ENCODE peak calls at places on chromosomes 5 and 9, in ten cellular contexts. One of them, this sample, is unnamed.

GRCh38 chr5:112475747-112476435 is 56.8 kb upstream of the EPB41L4A start:
- DNase-seq in uterus: no peak
- DNase-seq in GM20000: no peak
- DNase-seq in LHCN-M2: peak; percentile 12
- DNase-seq in activated T-cell treated with anti-CD3 and anti-CD28 coated beads, Interleukin-2, amount 50 U/mL, for 24 hours: no peak
- DNase-seq in small intestine: no peak
- DNase-seq in T-helper 2 cell: no peak
- DNase-seq in H1: no peak
- DNase-seq in stimulated activated CD8-positive, alpha-beta memory T cell treated with anti-CD3 and anti-CD28 coated beads, Interleukin-4, amount 100 ng/mL, for 48 hours: no peak
- DNase-seq in GM12891: no peak
- DNase-seq in this sample: no peak

GRCh38 chr5:5419291-5420210 is 2.9 kb upstream of the ICE1 start:
- DNase-seq in stimulated activated CD8-positive, alpha-beta memory T cell treated with anti-CD3 and anti-CD28 coated beads, Interleukin-4, amount 100 ng/mL, for 48 hours: no peak
- DNase-seq in H1: no peak
- DNase-seq in GM12891: no peak
- DNase-seq in LHCN-M2: peak; percentile 79
- DNase-seq in activated T-cell treated with anti-CD3 and anti-CD28 coated beads, Interleukin-2, amount 50 U/mL, for 24 hours: no peak
- DNase-seq in small intestine: peak; percentile 56
- DNase-seq in T-helper 2 cell: no peak
- DNase-seq in GM20000: peak; percentile 40
- DNase-seq in uterus: no peak
- DNase-seq in this sample: no peak

GRCh38 chr5:160118349-160119141 is 705 bp downstream of the PWWP2A start:
- DNase-seq in uterus: peak; percentile 59
- DNase-seq in GM20000: peak; percentile 71
- DNase-seq in H1: peak; percentile 46
- DNase-seq in small intestine: peak; percentile 50
- DNase-seq in T-helper 2 cell: peak; percentile 52
- DNase-seq in LHCN-M2: no peak
- DNase-seq in GM12891: peak; percentile 55
- DNase-seq in activated T-cell treated with anti-CD3 and anti-CD28 coated beads, Interleukin-2, amount 50 U/mL, for 24 hours: peak; percentile 72
- DNase-seq in stimulated activated CD8-positive, alpha-beta memory T cell treated with anti-CD3 and anti-CD28 coated beads, Interleukin-4, amount 100 ng/mL, for 48 hours: peak; percentile 48
- DNase-seq in this sample: peak; percentile 85

GRCh38 chr5:107478068-107478641 is 192.6 kb downstream of the EFNA5 start:
- DNase-seq in uterus: no peak
- DNase-seq in small intestine: peak; percentile 33
- DNase-seq in H1: no peak
- DNase-seq in activated T-cell treated with anti-CD3 and anti-CD28 coated beads, Interleukin-2, amount 50 U/mL, for 24 hours: no peak
- DNase-seq in T-helper 2 cell: no peak
- DNase-seq in stimulated activated CD8-positive, alpha-beta memory T cell treated with anti-CD3 and anti-CD28 coated beads, Interleukin-4, amount 100 ng/mL, for 48 hours: no peak
- DNase-seq in LHCN-M2: no peak
- DNase-seq in GM12891: no peak
- DNase-seq in GM20000: no peak
- DNase-seq in this sample: no peak

GRCh38 chr5:22892441-22892840 is 39.3 kb upstream of the CDH12 start:
- DNase-seq in GM20000: no peak
- DNase-seq in H1: no peak
- DNase-seq in GM12891: no peak
- DNase-seq in LHCN-M2: no peak
- DNase-seq in small intestine: no peak
- DNase-seq in activated T-cell treated with anti-CD3 and anti-CD28 coated beads, Interleukin-2, amount 50 U/mL, for 24 hours: no peak
- DNase-seq in stimulated activated CD8-positive, alpha-beta memory T cell treated with anti-CD3 and anti-CD28 coated beads, Interleukin-4, amount 100 ng/mL, for 48 hours: no peak
- DNase-seq in T-helper 2 cell: no peak
- DNase-seq in uterus: no peak
- DNase-seq in this sample: no peak

GRCh38 chr5:81140942-81141341 is 92.2 kb upstream of the CKMT2 start:
- DNase-seq in stimulated activated CD8-positive, alpha-beta memory T cell treated with anti-CD3 and anti-CD28 coated beads, Interleukin-4, amount 100 ng/mL, for 48 hours: no peak
- DNase-seq in T-helper 2 cell: no peak
- DNase-seq in activated T-cell treated with anti-CD3 and anti-CD28 coated beads, Interleukin-2, amount 50 U/mL, for 24 hours: no peak
- DNase-seq in uterus: peak; percentile 31
- DNase-seq in LHCN-M2: no peak
- DNase-seq in GM12891: no peak
- DNase-seq in H1: no peak
- DNase-seq in GM20000: no peak
- DNase-seq in small intestine: no peak
- DNase-seq in this sample: no peak

GRCh38 chr5:170769236-170769635 is 14.3 kb upstream of the GABRP start:
- DNase-seq in small intestine: no peak
- DNase-seq in uterus: no peak
- DNase-seq in GM20000: no peak
- DNase-seq in stimulated activated CD8-positive, alpha-beta memory T cell treated with anti-CD3 and anti-CD28 coated beads, Interleukin-4, amount 100 ng/mL, for 48 hours: no peak
- DNase-seq in H1: no peak
- DNase-seq in LHCN-M2: no peak
- DNase-seq in GM12891: no peak
- DNase-seq in T-helper 2 cell: no peak
- DNase-seq in activated T-cell treated with anti-CD3 and anti-CD28 coated beads, Interleukin-2, amount 50 U/mL, for 24 hours: no peak
- DNase-seq in this sample: no peak

GRCh38 chr9:136147038-136147889 is 28.6 kb upstream of the TMEM250 start:
- DNase-seq in GM20000: no peak
- DNase-seq in LHCN-M2: no peak
- DNase-seq in stimulated activated CD8-positive, alpha-beta memory T cell treated with anti-CD3 and anti-CD28 coated beads, Interleukin-4, amount 100 ng/mL, for 48 hours: no peak
- DNase-seq in small intestine: no peak
- DNase-seq in activated T-cell treated with anti-CD3 and anti-CD28 coated beads, Interleukin-2, amount 50 U/mL, for 24 hours: no peak
- DNase-seq in GM12891: no peak
- DNase-seq in T-helper 2 cell: no peak
- DNase-seq in H1: no peak
- DNase-seq in uterus: no peak
- DNase-seq in this sample: no peak

GRCh38 chr9:82670726-82671125 is 392.2 kb downstream of the RASEF start:
- DNase-seq in T-helper 2 cell: no peak
- DNase-seq in activated T-cell treated with anti-CD3 and anti-CD28 coated beads, Interleukin-2, amount 50 U/mL, for 24 hours: no peak
- DNase-seq in H1: no peak
- DNase-seq in GM12891: no peak
- DNase-seq in small intestine: no peak
- DNase-seq in LHCN-M2: no peak
- DNase-seq in GM20000: no peak
- DNase-seq in stimulated activated CD8-positive, alpha-beta memory T cell treated with anti-CD3 and anti-CD28 coated beads, Interleukin-4, amount 100 ng/mL, for 48 hours: no peak
- DNase-seq in uterus: no peak
- DNase-seq in this sample: no peak

GRCh38 chr5:133205649-133206048 is 153.8 kb downstream of the HSPA4 start:
- DNase-seq in stimulated activated CD8-positive, alpha-beta memory T cell treated with anti-CD3 and anti-CD28 coated beads, Interleukin-4, amount 100 ng/mL, for 48 hours: no peak
- DNase-seq in GM12891: no peak
- DNase-seq in small intestine: no peak
- DNase-seq in GM20000: no peak
- DNase-seq in activated T-cell treated with anti-CD3 and anti-CD28 coated beads, Interleukin-2, amount 50 U/mL, for 24 hours: no peak
- DNase-seq in H1: no peak
- DNase-seq in T-helper 2 cell: no peak
- DNase-seq in LHCN-M2: no peak
- DNase-seq in uterus: no peak
- DNase-seq in this sample: no peak

GRCh38 chr5:141734501-141735231 is 52.6 kb upstream of the ARAP3 start:
- DNase-seq in GM20000: peak; percentile 55
- DNase-seq in LHCN-M2: peak; percentile 46
- DNase-seq in H1: peak; percentile 87
- DNase-seq in uterus: peak; percentile 24
- DNase-seq in T-helper 2 cell: no peak
- DNase-seq in GM12891: no peak
- DNase-seq in activated T-cell treated with anti-CD3 and anti-CD28 coated beads, Interleukin-2, amount 50 U/mL, for 24 hours: no peak
- DNase-seq in small intestine: peak; percentile 29
- DNase-seq in stimulated activated CD8-positive, alpha-beta memory T cell treated with anti-CD3 and anti-CD28 coated beads, Interleukin-4, amount 100 ng/mL, for 48 hours: peak; percentile 60
- DNase-seq in this sample: no peak

GRCh38 chr5:142065273-142065672 is 43.3 kb upstream of the NDFIP1 start:
- DNase-seq in H1: no peak
- DNase-seq in stimulated activated CD8-positive, alpha-beta memory T cell treated with anti-CD3 and anti-CD28 coated beads, Interleukin-4, amount 100 ng/mL, for 48 hours: no peak
- DNase-seq in T-helper 2 cell: no peak
- DNase-seq in activated T-cell treated with anti-CD3 and anti-CD28 coated beads, Interleukin-2, amount 50 U/mL, for 24 hours: no peak
- DNase-seq in small intestine: no peak
- DNase-seq in LHCN-M2: peak; percentile 91
- DNase-seq in GM20000: no peak
- DNase-seq in GM12891: no peak
- DNase-seq in uterus: no peak
- DNase-seq in this sample: no peak

GRCh38 chr5:139454568-139455290 is 7.8 kb downstream of the ECSCR start:
- DNase-seq in small intestine: no peak
- DNase-seq in GM12891: no peak
- DNase-seq in activated T-cell treated with anti-CD3 and anti-CD28 coated beads, Interleukin-2, amount 50 U/mL, for 24 hours: peak; percentile 32
- DNase-seq in GM20000: no peak
- DNase-seq in LHCN-M2: no peak
- DNase-seq in stimulated activated CD8-positive, alpha-beta memory T cell treated with anti-CD3 and anti-CD28 coated beads, Interleukin-4, amount 100 ng/mL, for 48 hours: no peak
- DNase-seq in uterus: no peak
- DNase-seq in T-helper 2 cell: no peak
- DNase-seq in H1: no peak
- DNase-seq in this sample: peak; percentile 33

GRCh38 chr9:127813739-127814226 is 11.1 kb downstream of the FPGS start:
- DNase-seq in uterus: no peak
- DNase-seq in small intestine: no peak
- DNase-seq in activated T-cell treated with anti-CD3 and anti-CD28 coated beads, Interleukin-2, amount 50 U/mL, for 24 hours: no peak
- DNase-seq in GM12891: no peak
- DNase-seq in stimulated activated CD8-positive, alpha-beta memory T cell treated with anti-CD3 and anti-CD28 coated beads, Interleukin-4, amount 100 ng/mL, for 48 hours: no peak
- DNase-seq in H1: no peak
- DNase-seq in T-helper 2 cell: no peak
- DNase-seq in LHCN-M2: no peak
- DNase-seq in GM20000: peak; percentile 12
- DNase-seq in this sample: no peak

GRCh38 chr5:60366489-60366888 is 333.5 kb downstream of the DEPDC1B start:
- DNase-seq in LHCN-M2: no peak
- DNase-seq in stimulated activated CD8-positive, alpha-beta memory T cell treated with anti-CD3 and anti-CD28 coated beads, Interleukin-4, amount 100 ng/mL, for 48 hours: no peak
- DNase-seq in T-helper 2 cell: no peak
- DNase-seq in H1: no peak
- DNase-seq in GM12891: no peak
- DNase-seq in small intestine: no peak
- DNase-seq in activated T-cell treated with anti-CD3 and anti-CD28 coated beads, Interleukin-2, amount 50 U/mL, for 24 hours: no peak
- DNase-seq in GM20000: no peak
- DNase-seq in uterus: no peak
- DNase-seq in this sample: no peak

GRCh38 chr5:115428248-115428647 is 116.3 kb downstream of the FEM1C start:
- DNase-seq in stimulated activated CD8-positive, alpha-beta memory T cell treated with anti-CD3 and anti-CD28 coated beads, Interleukin-4, amount 100 ng/mL, for 48 hours: no peak
- DNase-seq in H1: no peak
- DNase-seq in GM20000: no peak
- DNase-seq in uterus: no peak
- DNase-seq in GM12891: no peak
- DNase-seq in LHCN-M2: no peak
- DNase-seq in small intestine: no peak
- DNase-seq in activated T-cell treated with anti-CD3 and anti-CD28 coated beads, Interleukin-2, amount 50 U/mL, for 24 hours: no peak
- DNase-seq in T-helper 2 cell: no peak
- DNase-seq in this sample: no peak

GRCh38 chr5:53819482-53819881 is 259.0 kb downstream of the NDUFS4 start:
- DNase-seq in small intestine: no peak
- DNase-seq in stimulated activated CD8-positive, alpha-beta memory T cell treated with anti-CD3 and anti-CD28 coated beads, Interleukin-4, amount 100 ng/mL, for 48 hours: no peak
- DNase-seq in T-helper 2 cell: no peak
- DNase-seq in activated T-cell treated with anti-CD3 and anti-CD28 coated beads, Interleukin-2, amount 50 U/mL, for 24 hours: no peak
- DNase-seq in GM12891: no peak
- DNase-seq in LHCN-M2: no peak
- DNase-seq in GM20000: no peak
- DNase-seq in H1: no peak
- DNase-seq in uterus: no peak
- DNase-seq in this sample: no peak

GRCh38 chr5:75320341-75320740 is 16.7 kb upstream of the HMGCR start:
- DNase-seq in H1: no peak
- DNase-seq in GM20000: no peak
- DNase-seq in GM12891: no peak
- DNase-seq in T-helper 2 cell: no peak
- DNase-seq in activated T-cell treated with anti-CD3 and anti-CD28 coated beads, Interleukin-2, amount 50 U/mL, for 24 hours: no peak
- DNase-seq in uterus: no peak
- DNase-seq in stimulated activated CD8-positive, alpha-beta memory T cell treated with anti-CD3 and anti-CD28 coated beads, Interleukin-4, amount 100 ng/mL, for 48 hours: no peak
- DNase-seq in LHCN-M2: no peak
- DNase-seq in small intestine: no peak
- DNase-seq in this sample: no peak

GRCh38 chr5:168291961-168292782 is 727 bp downstream of the WWC1 start:
- DNase-seq in LHCN-M2: no peak
- DNase-seq in stimulated activated CD8-positive, alpha-beta memory T cell treated with anti-CD3 and anti-CD28 coated beads, Interleukin-4, amount 100 ng/mL, for 48 hours: no peak
- DNase-seq in H1: peak; percentile 79
- DNase-seq in uterus: no peak
- DNase-seq in GM12891: no peak
- DNase-seq in GM20000: peak; percentile 51
- DNase-seq in T-helper 2 cell: no peak
- DNase-seq in small intestine: peak; percentile 68
- DNase-seq in activated T-cell treated with anti-CD3 and anti-CD28 coated beads, Interleukin-2, amount 50 U/mL, for 24 hours: peak; percentile 43
- DNase-seq in this sample: peak; percentile 73

GRCh38 chr5:23260621-23261020 is 246.8 kb upstream of the PRDM9 start:
- DNase-seq in GM12891: no peak
- DNase-seq in LHCN-M2: no peak
- DNase-seq in small intestine: no peak
- DNase-seq in uterus: no peak
- DNase-seq in T-helper 2 cell: no peak
- DNase-seq in stimulated activated CD8-positive, alpha-beta memory T cell treated with anti-CD3 and anti-CD28 coated beads, Interleukin-4, amount 100 ng/mL, for 48 hours: no peak
- DNase-seq in GM20000: no peak
- DNase-seq in activated T-cell treated with anti-CD3 and anti-CD28 coated beads, Interleukin-2, amount 50 U/mL, for 24 hours: no peak
- DNase-seq in H1: no peak
- DNase-seq in this sample: no peak

GRCh38 chr5:61306531-61307195 is 25.4 kb upstream of the ZSWIM6 start:
- DNase-seq in H1: no peak
- DNase-seq in T-helper 2 cell: no peak
- DNase-seq in activated T-cell treated with anti-CD3 and anti-CD28 coated beads, Interleukin-2, amount 50 U/mL, for 24 hours: no peak
- DNase-seq in small intestine: no peak
- DNase-seq in LHCN-M2: peak; percentile 79
- DNase-seq in stimulated activated CD8-positive, alpha-beta memory T cell treated with anti-CD3 and anti-CD28 coated beads, Interleukin-4, amount 100 ng/mL, for 48 hours: peak; percentile 56
- DNase-seq in GM20000: peak; percentile 37
- DNase-seq in uterus: no peak
- DNase-seq in GM12891: peak; percentile 25
- DNase-seq in this sample: no peak

GRCh38 chr9:120878188-120879130 is 1.5 kb upstream of the PHF19 start:
- DNase-seq in small intestine: no peak
- DNase-seq in stimulated activated CD8-positive, alpha-beta memory T cell treated with anti-CD3 and anti-CD28 coated beads, Interleukin-4, amount 100 ng/mL, for 48 hours: peak; percentile 54
- DNase-seq in GM20000: no peak
- DNase-seq in T-helper 2 cell: no peak
- DNase-seq in LHCN-M2: no peak
- DNase-seq in activated T-cell treated with anti-CD3 and anti-CD28 coated beads, Interleukin-2, amount 50 U/mL, for 24 hours: peak; percentile 51
- DNase-seq in GM12891: no peak
- DNase-seq in H1: no peak
- DNase-seq in uterus: no peak
- DNase-seq in this sample: no peak

GRCh38 chr5:57499262-57500050 is 16.8 kb upstream of the ACTBL2 start:
- DNase-seq in activated T-cell treated with anti-CD3 and anti-CD28 coated beads, Interleukin-2, amount 50 U/mL, for 24 hours: no peak
- DNase-seq in GM12891: peak; percentile 6
- DNase-seq in GM20000: peak; percentile 37
- DNase-seq in stimulated activated CD8-positive, alpha-beta memory T cell treated with anti-CD3 and anti-CD28 coated beads, Interleukin-4, amount 100 ng/mL, for 48 hours: no peak
- DNase-seq in H1: no peak
- DNase-seq in uterus: no peak
- DNase-seq in LHCN-M2: peak; percentile 66
- DNase-seq in small intestine: peak; percentile 49
- DNase-seq in T-helper 2 cell: no peak
- DNase-seq in this sample: no peak

GRCh38 chr9:96139592-96140251 is 162.3 kb downstream of the HSD17B3 start:
- DNase-seq in H1: no peak
- DNase-seq in activated T-cell treated with anti-CD3 and anti-CD28 coated beads, Interleukin-2, amount 50 U/mL, for 24 hours: no peak
- DNase-seq in GM12891: no peak
- DNase-seq in stimulated activated CD8-positive, alpha-beta memory T cell treated with anti-CD3 and anti-CD28 coated beads, Interleukin-4, amount 100 ng/mL, for 48 hours: no peak
- DNase-seq in LHCN-M2: peak; percentile 77
- DNase-seq in small intestine: no peak
- DNase-seq in GM20000: no peak
- DNase-seq in T-helper 2 cell: no peak
- DNase-seq in uterus: peak; percentile 27
- DNase-seq in this sample: no peak

GRCh38 chr9:13970018-13970417 is 343.9 kb downstream of the NFIB start:
- DNase-seq in uterus: no peak
- DNase-seq in small intestine: no peak
- DNase-seq in GM12891: no peak
- DNase-seq in GM20000: no peak
- DNase-seq in activated T-cell treated with anti-CD3 and anti-CD28 coated beads, Interleukin-2, amount 50 U/mL, for 24 hours: no peak
- DNase-seq in LHCN-M2: no peak
- DNase-seq in H1: no peak
- DNase-seq in stimulated activated CD8-positive, alpha-beta memory T cell treated with anti-CD3 and anti-CD28 coated beads, Interleukin-4, amount 100 ng/mL, for 48 hours: no peak
- DNase-seq in T-helper 2 cell: no peak
- DNase-seq in this sample: no peak

GRCh38 chr5:17333755-17334154 is 116.3 kb downstream of the BASP1 start:
- DNase-seq in uterus: no peak
- DNase-seq in GM20000: no peak
- DNase-seq in activated T-cell treated with anti-CD3 and anti-CD28 coated beads, Interleukin-2, amount 50 U/mL, for 24 hours: no peak
- DNase-seq in stimulated activated CD8-positive, alpha-beta memory T cell treated with anti-CD3 and anti-CD28 coated beads, Interleukin-4, amount 100 ng/mL, for 48 hours: no peak
- DNase-seq in GM12891: no peak
- DNase-seq in LHCN-M2: no peak
- DNase-seq in H1: no peak
- DNase-seq in small intestine: no peak
- DNase-seq in T-helper 2 cell: no peak
- DNase-seq in this sample: no peak

GRCh38 chr5:148147415-148147814 is 20.9 kb upstream of the SPINK14 start:
- DNase-seq in uterus: no peak
- DNase-seq in H1: no peak
- DNase-seq in GM20000: no peak
- DNase-seq in small intestine: peak; percentile 3
- DNase-seq in T-helper 2 cell: no peak
- DNase-seq in LHCN-M2: no peak
- DNase-seq in GM12891: no peak
- DNase-seq in activated T-cell treated with anti-CD3 and anti-CD28 coated beads, Interleukin-2, amount 50 U/mL, for 24 hours: no peak
- DNase-seq in stimulated activated CD8-positive, alpha-beta memory T cell treated with anti-CD3 and anti-CD28 coated beads, Interleukin-4, amount 100 ng/mL, for 48 hours: no peak
- DNase-seq in this sample: no peak

GRCh38 chr5:44183753-44184152 is 205.5 kb downstream of the FGF10 start:
- DNase-seq in GM20000: no peak
- DNase-seq in T-helper 2 cell: no peak
- DNase-seq in H1: no peak
- DNase-seq in small intestine: no peak
- DNase-seq in activated T-cell treated with anti-CD3 and anti-CD28 coated beads, Interleukin-2, amount 50 U/mL, for 24 hours: no peak
- DNase-seq in LHCN-M2: no peak
- DNase-seq in stimulated activated CD8-positive, alpha-beta memory T cell treated with anti-CD3 and anti-CD28 coated beads, Interleukin-4, amount 100 ng/mL, for 48 hours: no peak
- DNase-seq in uterus: no peak
- DNase-seq in GM12891: no peak
- DNase-seq in this sample: no peak

This sample was measured in upper lobe of right lung.